ENCODE peak calls at places on chromosome 18, in ten cellular contexts. Z is HepG2, Q is NCI-H446 treated with DMSO at 0.1 percent for 48 hours, R is PC-9, L is IMR-90, H is HCT116, M is activated T-helper 1 cell treated with Interleukin-2 at 50 U/mL for 16 hours, G is GM10248, F is kidney, S is NCI-H524 treated with DMSO at 0.1 percent for 48 hours. B is an unnamed sample.

GRCh38 chr18:28284132-28284531 is 107.2 kb upstream of the CDH2 start:
- DNase-seq in Z (no peak), Q (no peak), R (no peak), L (peak; percentile 86), H (no peak), M (no peak), G (no peak), F (no peak), S (no peak), B (no peak)

GRCh38 chr18:73636355-73636754 is 511.3 kb downstream of the FBXO15 start:
- DNase-seq in Z (no peak), Q (no peak), R (no peak), L (peak; percentile 38), H (no peak), M (no peak), G (no peak), F (no peak), S (no peak), B (no peak)

GRCh38 chr18:58497845-58498244 is 131.0 kb downstream of the ALPK2 start:
- DNase-seq in Z (no peak), Q (no peak), R (no peak), L (peak; percentile 48), H (no peak), M (no peak), G (no peak), F (no peak), S (no peak), B (no peak)

GRCh38 chr18:5294113-5294617 is 1.4 kb downstream of the ZBTB14 start:
- DNase-seq in Z (no peak), Q (no peak), R (no peak), L (peak; percentile 5), H (no peak), M (no peak), G (peak; percentile 34), F (peak; percentile 83), S (no peak), B (no peak)

GRCh38 chr18:811192-812122 is 585 bp downstream of the YES1 start:
- DNase-seq in Z (no peak), Q (no peak), R (no peak), L (peak; percentile 26), H (no peak), M (no peak), G (no peak), F (peak; percentile 85), S (no peak), B (no peak)

GRCh38 chr18:51437280-51438271 is 240.1 kb upstream of the MEX3C start:
- DNase-seq in Z (no peak), Q (no peak), R (no peak), L (no peak), H (no peak), M (no peak), G (no peak), F (no peak), S (no peak), B (no peak)

GRCh38 chr18:32257073-32257780 is 67.4 kb downstream of the MEP1B start:
- DNase-seq in Z (no peak), Q (no peak), R (no peak), L (no peak), H (no peak), M (no peak), G (no peak), F (no peak), S (no peak), B (no peak)

GRCh38 chr18:27185897-27186296 is 789 bp upstream of the CHST9 start:
- DNase-seq in Z (no peak), Q (no peak), R (no peak), L (no peak), H (no peak), M (no peak), G (no peak), F (no peak), S (no peak), B (no peak)

GRCh38 chr18:50560681-50561629 is 1.1 kb downstream of the MAPK4 start:
- DNase-seq in Z (no peak), Q (no peak), R (no peak), L (no peak), H (no peak), M (no peak), G (peak; percentile 18), F (peak; percentile 73), S (no peak), B (no peak)

GRCh38 chr18:21742323-21742687 is 1.7 kb downstream of the MIB1 start:
- DNase-seq in Z (no peak), Q (no peak), R (no peak), L (peak; percentile 30), H (no peak), M (no peak), G (no peak), F (no peak), S (no peak), B (no peak)

GRCh38 chr18:56043691-56044090 is 455.7 kb upstream of the TCF4 start:
- DNase-seq in Z (no peak), Q (peak; percentile 15), R (no peak), L (no peak), H (no peak), M (no peak), G (no peak), F (no peak), S (no peak), B (peak; percentile 91)

GRCh38 chr18:30929718-30930117 is 112.8 kb downstream of the DSC3 start:
- DNase-seq in Z (no peak), Q (no peak), R (no peak), L (no peak), H (no peak), M (no peak), G (no peak), F (no peak), S (no peak), B (no peak)